ENCODE peak calls at places on chromosomes 6 and 20, in four cellular contexts. R is tibial artery, S is GM12865, I is foreskin fibroblast. T is an unnamed sample.

GRCh38 chr6:53679446-53679933 is 13.9 kb upstream of the KLHL31 start:
- DNase-seq in R (no peak), S (peak), I (no peak), T (peak)

GRCh38 chr6:117264487-117265424 is 602 bp upstream of the VGLL2 start:
- DNase-seq in R (no peak), S (peak), I (no peak), T (no peak)

GRCh38 chr6:89952361-89952680 is 58.1 kb downstream of the GJA10 start:
- DNase-seq in R (no peak), S (no peak), I (no peak), T (no peak)

GRCh38 chr6:136251394-136251793 is 1.3 kb upstream of the MTFR2 start:
- DNase-seq in R (no peak), S (no peak), I (no peak), T (no peak)

GRCh38 chr6:149846321-149846720 is 17.8 kb downstream of the LRP11 start:
- DNase-seq in R (no peak), S (no peak), I (peak), T (no peak)

GRCh38 chr6:9204171-9204570 is 768.8 kb upstream of the SLC35B3 start:
- DNase-seq in R (no peak), S (no peak), I (peak), T (peak)

GRCh38 chr20:56424931-56425330 is 12.9 kb downstream of the CASS4 start:
- DNase-seq in R (peak), S (no peak), I (no peak), T (no peak)

GRCh38 chr6:46296586-46296985 is 125.8 kb upstream of the ENPP5 start:
- DNase-seq in R (no peak), S (no peak), I (no peak), T (no peak)

GRCh38 chr20:32344835-32345506 is 13.2 kb upstream of the ASXL1 start:
- DNase-seq in R (no peak), S (no peak), I (no peak), T (no peak)

GRCh38 chr20:62733891-62734290 is 25.3 kb downstream of the NTSR1 start:
- DNase-seq in R (peak), S (no peak), I (no peak), T (no peak)

GRCh38 chr6:27279513-27280063 is 32.1 kb downstream of the PRSS16 start:
- DNase-seq in R (no peak), S (no peak), I (no peak), T (no peak)

GRCh38 chr6:15897063-15897934 is 231.6 kb upstream of the MYLIP start:
- DNase-seq in R (no peak), S (peak), I (peak), T (no peak)

GRCh38 chr20:59923514-59923913 is 9.9 kb downstream of the SYCP2 start:
- DNase-seq in R (no peak), S (no peak), I (no peak), T (no peak)

GRCh38 chr6:27631614-27631925 is 158.7 kb upstream of the ZNF184 start:
- DNase-seq in R (no peak), S (no peak), I (no peak), T (no peak)

GRCh38 chr6:149176971-149177667 is 140.4 kb upstream of the TAB2 start:
- DNase-seq in R (no peak), S (peak), I (no peak), T (no peak)

GRCh38 chr20:20003088-20003954 is 13.8 kb upstream of the NAA20 start:
- DNase-seq in R (peak), S (peak), I (no peak), T (no peak)

GRCh38 chr20:16158090-16158975 is 414.9 kb downstream of the KIF16B start:
- DNase-seq in R (no peak), S (peak), I (no peak), T (no peak)

GRCh38 chr20:49878977-49879376 is 36.4 kb downstream of the SPATA2 start:
- DNase-seq in R (no peak), S (no peak), I (no peak), T (no peak)

GRCh38 chr6:25173951-25174474 is 105.2 kb upstream of the CARMIL1 start:
- DNase-seq in R (no peak), S (no peak), I (peak), T (peak)

GRCh38 chr6:26183581-26184408 is 96.6 kb downstream of the HFE start:
- DNase-seq in R (peak), S (peak), I (peak), T (peak)

GRCh38 chr20:22796465-22797077 is 212.2 kb upstream of the FOXA2 start:
- DNase-seq in R (no peak), S (no peak), I (peak), T (no peak)

GRCh38 chr6:132887204-132887603 is 72.8 kb downstream of the RPS12 start:
- DNase-seq in R (no peak), S (no peak), I (no peak), T (no peak)

GRCh38 chr20:63286781-63287696 is 5.9 kb upstream of the COL20A1 start:
- DNase-seq in R (no peak), S (no peak), I (no peak), T (no peak)

GRCh38 chr6:13711384-13711725 is 280 bp downstream of the RANBP9 start:
- DNase-seq in R (no peak), S (peak), I (no peak), T (no peak)

GRCh38 chr20:25439328-25439727 is 31.9 kb downstream of the GINS1 start:
- DNase-seq in R (no peak), S (peak), I (no peak), T (no peak)

GRCh38 chr20:14597206-14597715 is 259.8 kb upstream of the FLRT3 start:
- DNase-seq in R (no peak), S (no peak), I (no peak), T (no peak)

GRCh38 chr6:106103728-106104109 is 17.6 kb downstream of the PRDM1 start:
- DNase-seq in R (no peak), S (peak), I (no peak), T (no peak)

GRCh38 chr6:48290595-48290994 is 179.6 kb upstream of the PTCHD4 start:
- DNase-seq in R (no peak), S (no peak), I (no peak), T (no peak)

GRCh38 chr6:90194371-90194841 is 102.2 kb downstream of the BACH2 start:
- DNase-seq in R (no peak), S (no peak), I (peak), T (peak)

GRCh38 chr6:52620055-52620905 is 43.4 kb upstream of the TRAM2 start:
- DNase-seq in R (no peak), S (no peak), I (no peak), T (no peak)

GRCh38 chr20:58086763-58087566 is 141.5 kb downstream of the ANKRD60 start:
- DNase-seq in R (peak), S (peak), I (no peak), T (no peak)

GRCh38 chr20:46816097-46816496 is 78.5 kb upstream of the EYA2 start:
- DNase-seq in R (no peak), S (no peak), I (no peak), T (no peak)

GRCh38 chr20:46816916-46817638 is 77.6 kb upstream of the EYA2 start:
- DNase-seq in R (no peak), S (no peak), I (no peak), T (no peak)

GRCh38 chr20:46823271-46823747 is 71.3 kb upstream of the EYA2 start:
- DNase-seq in R (no peak), S (no peak), I (no peak), T (no peak)

GRCh38 chr20:46823753-46824152 is 70.9 kb upstream of the EYA2 start:
- DNase-seq in R (no peak), S (no peak), I (no peak), T (no peak)

GRCh38 chr20:46820682-46821081 is 74.0 kb upstream of the EYA2 start:
- DNase-seq in R (no peak), S (no peak), I (no peak), T (no peak)
- TF ChIP-seq CTCF in R (no peak), S (no peak), I (peak), T (peak)

GRCh38 chr20:44357555-44358130 is 2.1 kb downstream of the HNF4A start:
- DNase-seq in R (no peak), S (peak), I (no peak), T (no peak)

GRCh38 chr20:44356353-44356723 is 839 bp downstream of the HNF4A start:
- DNase-seq in R (no peak), S (no peak), I (no peak), T (no peak)

GRCh38 chr20:44355503-44356352 is at the start of gene HNF4A:
- DNase-seq in R (peak), S (no peak), I (no peak), T (no peak)

GRCh38 chr20:44357020-44357419 is 1.5 kb downstream of the HNF4A start:
- DNase-seq in R (no peak), S (no peak), I (no peak), T (no peak)

GRCh38 chr20:44354979-44355502 is 458 bp upstream of the HNF4A start:
- DNase-seq in R (no peak), S (no peak), I (no peak), T (no peak)
- H3K4me3 ChIP-seq in R (no peak), S (no peak), I (no peak), T (no peak)

DNA sequence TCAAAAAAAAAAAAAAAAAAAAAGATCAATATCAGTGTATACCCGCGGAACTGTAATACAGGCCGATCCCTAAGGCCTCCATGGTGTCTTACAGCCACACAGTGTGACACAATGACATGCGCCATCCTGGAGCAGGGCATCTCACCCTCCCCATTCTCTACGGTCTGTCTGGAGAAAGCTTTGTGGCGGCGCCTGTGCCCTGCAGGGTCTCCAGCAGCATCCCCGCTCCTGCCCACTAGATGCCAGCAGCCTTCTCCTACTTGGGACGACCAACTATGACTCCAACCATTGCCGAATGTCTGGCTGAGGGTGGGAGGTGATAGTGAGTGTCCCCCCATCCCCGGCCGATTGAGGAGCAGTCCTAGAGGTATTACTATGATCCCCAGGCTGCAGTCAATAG is 558.8 kb upstream of the AGPAT4 start:
- DNase-seq in R (no peak), S (no peak), I (no peak), T (no peak)
- TF ChIP-seq CTCF in R (no peak), S (no peak), I (no peak), T (no peak)

DNA sequence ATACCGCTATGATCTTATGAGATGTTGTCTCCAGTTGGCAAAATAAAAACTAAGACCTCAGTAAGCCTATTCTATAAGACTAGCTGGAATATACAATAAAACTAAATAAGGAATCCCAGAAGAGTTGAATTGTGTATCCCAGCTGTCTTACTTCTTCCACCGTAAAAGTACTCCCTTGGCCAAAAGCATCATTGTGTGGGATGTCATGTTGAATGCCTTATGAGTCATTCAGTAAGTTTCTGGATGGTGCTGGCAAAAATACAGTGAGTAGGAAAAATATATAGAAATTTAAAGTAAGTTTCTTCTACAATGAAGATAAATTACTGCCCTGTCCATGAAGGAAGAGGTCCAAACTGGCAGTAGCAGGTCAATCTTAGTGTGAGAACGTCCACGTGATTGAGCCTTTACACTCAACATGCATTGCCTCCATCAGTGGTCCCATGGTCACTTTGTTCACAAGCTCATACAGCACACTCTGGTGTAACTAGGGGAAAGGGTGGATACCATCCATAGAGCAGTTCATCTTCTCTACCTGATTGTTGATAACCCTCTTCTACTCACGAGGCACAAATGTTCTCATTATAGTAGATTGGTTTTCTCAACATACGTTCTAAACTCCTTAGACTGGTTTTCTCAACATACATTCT is 13.7 kb upstream of the ZNF318 start:
- DNase-seq in R (no peak), S (no peak), I (peak), T (no peak)
- H3K4me3 ChIP-seq in R (no peak), S (peak), I (no peak), T (no peak)

GRCh38 chr6:157323924-157324276 is 581 bp upstream of the TMEM242 start:
- DNase-seq in R (peak), S (peak), I (peak), T (peak)
- TF ChIP-seq CTCF in R (no peak), S (peak), I (no peak), T (no peak)

DNA sequence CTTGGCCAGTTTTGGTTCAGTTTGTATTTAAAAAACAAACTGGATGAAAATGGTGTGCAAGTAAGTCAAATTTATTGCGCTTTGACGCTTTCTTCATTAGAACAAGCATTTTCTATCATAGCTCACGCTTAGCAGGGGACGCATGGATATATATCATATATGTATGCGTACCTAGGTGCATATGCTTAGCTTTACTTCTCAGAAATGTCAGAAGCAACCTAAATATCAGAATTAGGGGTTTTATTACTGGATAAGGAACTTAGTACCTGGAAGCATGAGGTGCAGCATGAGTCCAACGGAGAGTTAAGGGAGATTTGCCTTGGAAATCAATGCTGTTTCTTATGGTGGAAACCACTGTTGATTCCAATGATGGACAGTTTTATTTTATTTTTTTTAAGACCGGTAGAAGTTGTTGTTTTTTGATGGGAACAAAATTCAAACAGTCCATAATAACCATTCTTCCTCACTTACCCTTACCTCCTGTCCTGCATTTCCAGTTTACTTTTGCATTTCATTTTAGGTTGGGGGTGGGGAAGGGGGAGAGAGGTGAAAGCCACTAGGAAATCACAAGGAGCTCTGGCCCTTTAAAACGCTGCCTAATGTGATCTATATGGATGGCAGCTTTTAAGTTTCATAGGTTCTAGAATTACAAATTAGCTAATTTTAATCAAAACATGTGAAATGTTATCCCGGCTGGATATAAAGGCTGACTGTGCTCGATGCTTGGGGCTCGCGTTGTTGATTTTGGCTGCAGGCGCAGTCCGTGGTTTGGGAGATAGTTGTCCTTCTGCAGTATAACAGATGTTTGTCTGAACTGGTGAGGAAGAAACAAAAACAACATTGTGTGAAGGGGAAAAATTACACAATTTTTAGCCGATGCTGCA is 2.1 kb downstream of the SOBP start:
- DNase-seq in R (peak), S (no peak), I (peak), T (no peak)
- H3K4me3 ChIP-seq in R (peak), S (no peak), I (peak), T (peak)

GRCh38 chr6:49651239-49651638 is 14.6 kb upstream of the RHAG start:
- DNase-seq in R (no peak), S (no peak), I (no peak), T (no peak)
- TF ChIP-seq CTCF in R (no peak), S (no peak), I (no peak), T (no peak)

T was measured in HFF-Myc.